ENCODE peak calls at places on chromosome 20, in seven cellular contexts. F, Q, Y, D, E, X and L are unnamed samples.

GRCh38 chr20:46622125-46622524 is 29.1 kb downstream of the SLC13A3 start:
- DNase-seq in X (no peak), Y (no peak), Q (no peak), E (no peak), D (no peak), F (no peak), L (no peak)

GRCh38 chr20:60652615-60653014 is 599.4 kb upstream of the CDH4 start:
- DNase-seq in E (no peak), X (no peak), Q (no peak), Y (no peak), F (no peak), D (no peak), L (no peak)

GRCh38 chr20:37676440-37676839 is 17.4 kb upstream of the CTNNBL1 start:
- DNase-seq in E (no peak), X (no peak), F (no peak), Y (no peak), Q (no peak), D (no peak), L (no peak)

GRCh38 chr20:58267389-58268215 is 39.1 kb upstream of the ANKRD60 start:
- DNase-seq in Q (no peak), F (no peak), E (no peak), D (no peak), X (no peak), Y (no peak), L (no peak)

GRCh38 chr20:10672579-10673127 is 1.1 kb downstream of the JAG1 start:
- DNase-seq in Y (peak; percentile 57), F (peak; percentile 88), E (peak; percentile 38), X (peak; percentile 78), Q (peak; percentile 4), D (peak; percentile 85), L (peak; percentile 66)

GRCh38 chr20:63873477-63873971 is 8.5 kb downstream of the TPD52L2 start:
- DNase-seq in E (peak; percentile 87), X (no peak), D (peak; percentile 93), F (no peak), Y (no peak), Q (no peak), L (no peak)

GRCh38 chr20:22688485-22688884 is 104.1 kb upstream of the FOXA2 start:
- DNase-seq in Q (no peak), E (no peak), Y (no peak), D (no peak), X (no peak), F (no peak), L (no peak)

GRCh38 chr20:17394411-17394810 is 136.8 kb downstream of the BFSP1 start:
- DNase-seq in F (no peak), Y (no peak), D (peak; percentile 12), X (no peak), E (peak; percentile 9), Q (no peak), L (no peak)

GRCh38 chr20:3041818-3042504 is 1.5 kb upstream of the GNRH2 start:
- DNase-seq in E (no peak), D (no peak), Y (no peak), F (no peak), X (peak; percentile 36), Q (no peak), L (no peak)